ENCODE peak calls at places on chromosomes 16 and 17, in eight cellular contexts. One of them, this sample, is unnamed.

GRCh38 chr17:66369830-66370229 is 67.4 kb downstream of the PRKCA start:
- DNase-seq in stimulated activated CD4-positive, alpha-beta T cell treated with anti-CD3 and anti-CD28 coated beads, Interleukin-2, amount 100 ng/mL, for 4 hours: no peak
- DNase-seq in GM23338: no peak
- DNase-seq in activated T-cell treated with anti-CD3 and anti-CD28 coated beads for 24 hours: no peak
- DNase-seq in prostate gland: no peak
- DNase-seq in ELR: no peak
- DNase-seq in stomach: no peak
- DNase-seq in T-cell: no peak
- DNase-seq in this sample: no peak

GRCh38 chr16:87539113-87539512 is 46.3 kb upstream of the ZCCHC14 start:
- DNase-seq in T-cell: no peak
- DNase-seq in ELR: no peak
- DNase-seq in stimulated activated CD4-positive, alpha-beta T cell treated with anti-CD3 and anti-CD28 coated beads, Interleukin-2, amount 100 ng/mL, for 4 hours: no peak
- DNase-seq in stomach: no peak
- DNase-seq in prostate gland: no peak
- DNase-seq in GM23338: no peak
- DNase-seq in activated T-cell treated with anti-CD3 and anti-CD28 coated beads for 24 hours: no peak
- DNase-seq in this sample: no peak

GRCh38 chr16:21301168-21301894 is 23.2 kb upstream of the CRYM start:
- DNase-seq in prostate gland: peak
- DNase-seq in ELR: peak
- DNase-seq in stimulated activated CD4-positive, alpha-beta T cell treated with anti-CD3 and anti-CD28 coated beads, Interleukin-2, amount 100 ng/mL, for 4 hours: peak
- DNase-seq in stomach: peak
- DNase-seq in T-cell: no peak
- DNase-seq in GM23338: peak
- DNase-seq in activated T-cell treated with anti-CD3 and anti-CD28 coated beads for 24 hours: peak
- DNase-seq in this sample: peak

GRCh38 chr17:68054296-68054900 is 18.9 kb downstream of the KPNA2 start:
- DNase-seq in stimulated activated CD4-positive, alpha-beta T cell treated with anti-CD3 and anti-CD28 coated beads, Interleukin-2, amount 100 ng/mL, for 4 hours: no peak
- DNase-seq in T-cell: no peak
- DNase-seq in GM23338: no peak
- DNase-seq in ELR: peak
- DNase-seq in activated T-cell treated with anti-CD3 and anti-CD28 coated beads for 24 hours: no peak
- DNase-seq in stomach: peak
- DNase-seq in prostate gland: no peak
- DNase-seq in this sample: peak

GRCh38 chr17:30858556-30859250 is 26.9 kb downstream of the ATAD5 start:
- DNase-seq in stimulated activated CD4-positive, alpha-beta T cell treated with anti-CD3 and anti-CD28 coated beads, Interleukin-2, amount 100 ng/mL, for 4 hours: no peak
- DNase-seq in GM23338: no peak
- DNase-seq in ELR: peak
- DNase-seq in stomach: no peak
- DNase-seq in activated T-cell treated with anti-CD3 and anti-CD28 coated beads for 24 hours: no peak
- DNase-seq in T-cell: no peak
- DNase-seq in prostate gland: no peak
- DNase-seq in this sample: no peak

GRCh38 chr16:82876951-82877350 is 250.2 kb downstream of the CDH13 start:
- DNase-seq in stimulated activated CD4-positive, alpha-beta T cell treated with anti-CD3 and anti-CD28 coated beads, Interleukin-2, amount 100 ng/mL, for 4 hours: no peak
- DNase-seq in prostate gland: no peak
- DNase-seq in T-cell: no peak
- DNase-seq in GM23338: no peak
- DNase-seq in ELR: no peak
- DNase-seq in stomach: no peak
- DNase-seq in activated T-cell treated with anti-CD3 and anti-CD28 coated beads for 24 hours: no peak
- DNase-seq in this sample: no peak

GRCh38 chr17:7508150-7508549 is 24.0 kb downstream of the POLR2A start:
- DNase-seq in activated T-cell treated with anti-CD3 and anti-CD28 coated beads for 24 hours: no peak
- DNase-seq in ELR: no peak
- DNase-seq in stomach: no peak
- DNase-seq in stimulated activated CD4-positive, alpha-beta T cell treated with anti-CD3 and anti-CD28 coated beads, Interleukin-2, amount 100 ng/mL, for 4 hours: no peak
- DNase-seq in GM23338: no peak
- DNase-seq in T-cell: no peak
- DNase-seq in prostate gland: no peak
- DNase-seq in this sample: no peak

GRCh38 chr16:1712791-1713261 is 6.8 kb downstream of the MAPK8IP3 start:
- DNase-seq in stimulated activated CD4-positive, alpha-beta T cell treated with anti-CD3 and anti-CD28 coated beads, Interleukin-2, amount 100 ng/mL, for 4 hours: no peak
- DNase-seq in prostate gland: no peak
- DNase-seq in activated T-cell treated with anti-CD3 and anti-CD28 coated beads for 24 hours: no peak
- DNase-seq in GM23338: no peak
- DNase-seq in T-cell: no peak
- DNase-seq in stomach: no peak
- DNase-seq in ELR: no peak
- DNase-seq in this sample: no peak

GRCh38 chr16:719815-720506 is 985 bp upstream of the ANTKMT start:
- DNase-seq in stomach: no peak
- DNase-seq in activated T-cell treated with anti-CD3 and anti-CD28 coated beads for 24 hours: peak
- DNase-seq in ELR: peak
- DNase-seq in prostate gland: no peak
- DNase-seq in T-cell: no peak
- DNase-seq in stimulated activated CD4-positive, alpha-beta T cell treated with anti-CD3 and anti-CD28 coated beads, Interleukin-2, amount 100 ng/mL, for 4 hours: no peak
- DNase-seq in GM23338: no peak
- DNase-seq in this sample: no peak

GRCh38 chr16:23240994-23241393 is 58.4 kb downstream of the SCNN1G start:
- DNase-seq in prostate gland: no peak
- DNase-seq in T-cell: no peak
- DNase-seq in stomach: no peak
- DNase-seq in ELR: no peak
- DNase-seq in activated T-cell treated with anti-CD3 and anti-CD28 coated beads for 24 hours: no peak
- DNase-seq in GM23338: no peak
- DNase-seq in stimulated activated CD4-positive, alpha-beta T cell treated with anti-CD3 and anti-CD28 coated beads, Interleukin-2, amount 100 ng/mL, for 4 hours: no peak
- DNase-seq in this sample: no peak

GRCh38 chr17:55166506-55166905 is 98.3 kb upstream of the HLF start:
- DNase-seq in GM23338: no peak
- DNase-seq in activated T-cell treated with anti-CD3 and anti-CD28 coated beads for 24 hours: no peak
- DNase-seq in prostate gland: no peak
- DNase-seq in stomach: no peak
- DNase-seq in stimulated activated CD4-positive, alpha-beta T cell treated with anti-CD3 and anti-CD28 coated beads, Interleukin-2, amount 100 ng/mL, for 4 hours: no peak
- DNase-seq in T-cell: no peak
- DNase-seq in ELR: no peak
- DNase-seq in this sample: no peak

GRCh38 chr16:51374346-51374745 is 223.3 kb upstream of the SALL1 start:
- DNase-seq in GM23338: no peak
- DNase-seq in T-cell: no peak
- DNase-seq in prostate gland: no peak
- DNase-seq in ELR: peak
- DNase-seq in activated T-cell treated with anti-CD3 and anti-CD28 coated beads for 24 hours: no peak
- DNase-seq in stimulated activated CD4-positive, alpha-beta T cell treated with anti-CD3 and anti-CD28 coated beads, Interleukin-2, amount 100 ng/mL, for 4 hours: no peak
- DNase-seq in stomach: no peak
- DNase-seq in this sample: peak

GRCh38 chr16:268141-269053 is 7.3 kb downstream of the RGS11 start:
- DNase-seq in ELR: no peak
- DNase-seq in T-cell: no peak
- DNase-seq in stomach: no peak
- DNase-seq in activated T-cell treated with anti-CD3 and anti-CD28 coated beads for 24 hours: no peak
- DNase-seq in GM23338: no peak
- DNase-seq in prostate gland: peak
- DNase-seq in stimulated activated CD4-positive, alpha-beta T cell treated with anti-CD3 and anti-CD28 coated beads, Interleukin-2, amount 100 ng/mL, for 4 hours: no peak
- DNase-seq in this sample: peak

GRCh38 chr17:60554377-60554788 is 28.3 kb upstream of the APPBP2 start:
- DNase-seq in stimulated activated CD4-positive, alpha-beta T cell treated with anti-CD3 and anti-CD28 coated beads, Interleukin-2, amount 100 ng/mL, for 4 hours: no peak
- DNase-seq in GM23338: no peak
- DNase-seq in prostate gland: no peak
- DNase-seq in stomach: peak
- DNase-seq in ELR: peak
- DNase-seq in T-cell: no peak
- DNase-seq in activated T-cell treated with anti-CD3 and anti-CD28 coated beads for 24 hours: no peak
- DNase-seq in this sample: peak

GRCh38 chr17:81409190-81409935 is 14.1 kb downstream of the BAHCC1 start:
- DNase-seq in ELR: no peak
- DNase-seq in stimulated activated CD4-positive, alpha-beta T cell treated with anti-CD3 and anti-CD28 coated beads, Interleukin-2, amount 100 ng/mL, for 4 hours: no peak
- DNase-seq in GM23338: peak
- DNase-seq in stomach: no peak
- DNase-seq in T-cell: no peak
- DNase-seq in prostate gland: no peak
- DNase-seq in activated T-cell treated with anti-CD3 and anti-CD28 coated beads for 24 hours: no peak
- DNase-seq in this sample: no peak

GRCh38 chr16:54431997-54432367 is 145.4 kb upstream of the IRX3 start:
- DNase-seq in ELR: no peak
- DNase-seq in stimulated activated CD4-positive, alpha-beta T cell treated with anti-CD3 and anti-CD28 coated beads, Interleukin-2, amount 100 ng/mL, for 4 hours: no peak
- DNase-seq in stomach: no peak
- DNase-seq in T-cell: no peak
- DNase-seq in activated T-cell treated with anti-CD3 and anti-CD28 coated beads for 24 hours: no peak
- DNase-seq in prostate gland: no peak
- DNase-seq in GM23338: no peak
- DNase-seq in this sample: no peak

GRCh38 chr17:51060396-51060795 is 60.3 kb downstream of the SPAG9 start:
- DNase-seq in GM23338: no peak
- DNase-seq in prostate gland: no peak
- DNase-seq in stimulated activated CD4-positive, alpha-beta T cell treated with anti-CD3 and anti-CD28 coated beads, Interleukin-2, amount 100 ng/mL, for 4 hours: no peak
- DNase-seq in stomach: no peak
- DNase-seq in activated T-cell treated with anti-CD3 and anti-CD28 coated beads for 24 hours: no peak
- DNase-seq in T-cell: no peak
- DNase-seq in ELR: no peak
- DNase-seq in this sample: no peak

GRCh38 chr17:76493505-76494167 is 7.6 kb downstream of the RHBDF2 start:
- DNase-seq in stomach: peak
- DNase-seq in GM23338: no peak
- DNase-seq in prostate gland: no peak
- DNase-seq in T-cell: no peak
- DNase-seq in ELR: peak
- DNase-seq in activated T-cell treated with anti-CD3 and anti-CD28 coated beads for 24 hours: no peak
- DNase-seq in stimulated activated CD4-positive, alpha-beta T cell treated with anti-CD3 and anti-CD28 coated beads, Interleukin-2, amount 100 ng/mL, for 4 hours: no peak
- DNase-seq in this sample: no peak

GRCh38 chr17:72145972-72146755 is 25.3 kb downstream of the SOX9 start:
- DNase-seq in activated T-cell treated with anti-CD3 and anti-CD28 coated beads for 24 hours: no peak
- DNase-seq in prostate gland: no peak
- DNase-seq in ELR: peak
- DNase-seq in stimulated activated CD4-positive, alpha-beta T cell treated with anti-CD3 and anti-CD28 coated beads, Interleukin-2, amount 100 ng/mL, for 4 hours: no peak
- DNase-seq in GM23338: no peak
- DNase-seq in T-cell: no peak
- DNase-seq in stomach: no peak
- DNase-seq in this sample: peak

GRCh38 chr17:80894439-80894721 is 97.3 kb upstream of the CHMP6 start:
- DNase-seq in T-cell: no peak
- DNase-seq in GM23338: no peak
- DNase-seq in ELR: no peak
- DNase-seq in stomach: no peak
- DNase-seq in activated T-cell treated with anti-CD3 and anti-CD28 coated beads for 24 hours: no peak
- DNase-seq in prostate gland: no peak
- DNase-seq in stimulated activated CD4-positive, alpha-beta T cell treated with anti-CD3 and anti-CD28 coated beads, Interleukin-2, amount 100 ng/mL, for 4 hours: no peak
- DNase-seq in this sample: no peak

GRCh38 chr17:69060835-69061234 is at the start of gene ABCA9:
- DNase-seq in prostate gland: no peak
- DNase-seq in activated T-cell treated with anti-CD3 and anti-CD28 coated beads for 24 hours: no peak
- DNase-seq in stomach: no peak
- DNase-seq in T-cell: no peak
- DNase-seq in GM23338: no peak
- DNase-seq in ELR: no peak
- DNase-seq in stimulated activated CD4-positive, alpha-beta T cell treated with anti-CD3 and anti-CD28 coated beads, Interleukin-2, amount 100 ng/mL, for 4 hours: no peak
- DNase-seq in this sample: no peak

GRCh38 chr17:68019336-68019674 is 16.2 kb upstream of the KPNA2 start:
- DNase-seq in T-cell: no peak
- DNase-seq in ELR: no peak
- DNase-seq in stomach: no peak
- DNase-seq in activated T-cell treated with anti-CD3 and anti-CD28 coated beads for 24 hours: no peak
- DNase-seq in stimulated activated CD4-positive, alpha-beta T cell treated with anti-CD3 and anti-CD28 coated beads, Interleukin-2, amount 100 ng/mL, for 4 hours: no peak
- DNase-seq in GM23338: no peak
- DNase-seq in prostate gland: no peak
- DNase-seq in this sample: no peak

GRCh38 chr17:44346064-44346844 is 1.2 kb downstream of the GRN start:
- DNase-seq in activated T-cell treated with anti-CD3 and anti-CD28 coated beads for 24 hours: no peak
- DNase-seq in stimulated activated CD4-positive, alpha-beta T cell treated with anti-CD3 and anti-CD28 coated beads, Interleukin-2, amount 100 ng/mL, for 4 hours: no peak
- DNase-seq in GM23338: no peak
- DNase-seq in T-cell: no peak
- DNase-seq in stomach: no peak
- DNase-seq in ELR: no peak
- DNase-seq in prostate gland: no peak
- DNase-seq in this sample: no peak

GRCh38 chr17:58822148-58823050 is 66.7 kb downstream of the PPM1E start:
- DNase-seq in stimulated activated CD4-positive, alpha-beta T cell treated with anti-CD3 and anti-CD28 coated beads, Interleukin-2, amount 100 ng/mL, for 4 hours: no peak
- DNase-seq in prostate gland: no peak
- DNase-seq in ELR: no peak
- DNase-seq in GM23338: no peak
- DNase-seq in activated T-cell treated with anti-CD3 and anti-CD28 coated beads for 24 hours: no peak
- DNase-seq in T-cell: no peak
- DNase-seq in stomach: no peak
- DNase-seq in this sample: no peak

GRCh38 chr17:77206557-77206956 is 65.8 kb downstream of the SEC14L1 start:
- DNase-seq in GM23338: no peak
- DNase-seq in T-cell: no peak
- DNase-seq in activated T-cell treated with anti-CD3 and anti-CD28 coated beads for 24 hours: no peak
- DNase-seq in stomach: no peak
- DNase-seq in stimulated activated CD4-positive, alpha-beta T cell treated with anti-CD3 and anti-CD28 coated beads, Interleukin-2, amount 100 ng/mL, for 4 hours: no peak
- DNase-seq in prostate gland: no peak
- DNase-seq in ELR: peak
- DNase-seq in this sample: no peak

GRCh38 chr16:78962457-78962929 is 638.0 kb downstream of the MAF start:
- DNase-seq in ELR: no peak
- DNase-seq in stomach: no peak
- DNase-seq in GM23338: no peak
- DNase-seq in stimulated activated CD4-positive, alpha-beta T cell treated with anti-CD3 and anti-CD28 coated beads, Interleukin-2, amount 100 ng/mL, for 4 hours: no peak
- DNase-seq in activated T-cell treated with anti-CD3 and anti-CD28 coated beads for 24 hours: no peak
- DNase-seq in prostate gland: no peak
- DNase-seq in T-cell: no peak
- DNase-seq in this sample: no peak

GRCh38 chr17:80762076-80762475 is 217.4 kb downstream of the RPTOR start:
- DNase-seq in T-cell: no peak
- DNase-seq in stomach: no peak
- DNase-seq in GM23338: no peak
- DNase-seq in stimulated activated CD4-positive, alpha-beta T cell treated with anti-CD3 and anti-CD28 coated beads, Interleukin-2, amount 100 ng/mL, for 4 hours: no peak
- DNase-seq in ELR: no peak
- DNase-seq in prostate gland: no peak
- DNase-seq in activated T-cell treated with anti-CD3 and anti-CD28 coated beads for 24 hours: no peak
- DNase-seq in this sample: peak

GRCh38 chr17:45775576-45776011 is 8.5 kb upstream of the CRHR1 start:
- DNase-seq in ELR: no peak
- DNase-seq in activated T-cell treated with anti-CD3 and anti-CD28 coated beads for 24 hours: no peak
- DNase-seq in GM23338: no peak
- DNase-seq in stomach: peak
- DNase-seq in prostate gland: peak
- DNase-seq in T-cell: no peak
- DNase-seq in stimulated activated CD4-positive, alpha-beta T cell treated with anti-CD3 and anti-CD28 coated beads, Interleukin-2, amount 100 ng/mL, for 4 hours: no peak
- DNase-seq in this sample: peak

GRCh38 chr17:21452377-21453143 is 76.4 kb downstream of the KCNJ12 start:
- DNase-seq in prostate gland: peak
- DNase-seq in activated T-cell treated with anti-CD3 and anti-CD28 coated beads for 24 hours: peak
- DNase-seq in stomach: peak
- DNase-seq in ELR: peak
- DNase-seq in stimulated activated CD4-positive, alpha-beta T cell treated with anti-CD3 and anti-CD28 coated beads, Interleukin-2, amount 100 ng/mL, for 4 hours: no peak
- DNase-seq in GM23338: peak
- DNase-seq in T-cell: no peak
- DNase-seq in this sample: no peak